ENCODE peak calls at places on chromosomes 5 and 9, in five cellular contexts. One of them, this sample, is unnamed.

GRCh38 chr5:33631786-33632185 is 191.0 kb downstream of the TARS1 start:
- DNase-seq in right lobe of liver: no peak
- DNase-seq in GM23338: no peak
- DNase-seq in lower lobe of right lung: no peak
- DNase-seq in brain microvascular endothelial cell: peak; percentile 42
- DNase-seq in this sample: no peak

GRCh38 chr9:72140582-72140981 is 8.7 kb upstream of the GDA start:
- DNase-seq in right lobe of liver: no peak
- DNase-seq in GM23338: no peak
- DNase-seq in lower lobe of right lung: no peak
- DNase-seq in brain microvascular endothelial cell: no peak
- DNase-seq in this sample: no peak

GRCh38 chr5:58318468-58318867 is 141.4 kb downstream of the PLK2 start:
- DNase-seq in right lobe of liver: no peak
- DNase-seq in GM23338: no peak
- DNase-seq in lower lobe of right lung: no peak
- DNase-seq in brain microvascular endothelial cell: peak; percentile 16
- DNase-seq in this sample: no peak

GRCh38 chr9:4640027-4640426 is 22.1 kb upstream of the PLPP6 start:
- DNase-seq in right lobe of liver: no peak
- DNase-seq in GM23338: peak; percentile 71
- DNase-seq in lower lobe of right lung: no peak
- DNase-seq in brain microvascular endothelial cell: peak; percentile 29
- DNase-seq in this sample: peak; percentile 33

GRCh38 chr5:172958268-172959046 is 767 bp upstream of the RPL26L1 start:
- DNase-seq in right lobe of liver: peak; percentile 80
- DNase-seq in GM23338: peak; percentile 80
- DNase-seq in lower lobe of right lung: peak; percentile 82
- DNase-seq in brain microvascular endothelial cell: peak; percentile 58
- DNase-seq in this sample: peak; percentile 68

GRCh38 chr5:54873696-54874095 is 111.7 kb downstream of the ESM1 start:
- DNase-seq in right lobe of liver: no peak
- DNase-seq in GM23338: no peak
- DNase-seq in lower lobe of right lung: no peak
- DNase-seq in brain microvascular endothelial cell: no peak
- DNase-seq in this sample: no peak

GRCh38 chr9:97046228-97046627 is 7.3 kb upstream of the CTSV start:
- DNase-seq in right lobe of liver: no peak
- DNase-seq in GM23338: peak; percentile 80
- DNase-seq in lower lobe of right lung: peak; percentile 73
- DNase-seq in brain microvascular endothelial cell: no peak
- DNase-seq in this sample: no peak

GRCh38 chr9:126550891-126551351 is 62.8 kb upstream of the LMX1B start:
- DNase-seq in right lobe of liver: no peak
- DNase-seq in GM23338: no peak
- DNase-seq in lower lobe of right lung: no peak
- DNase-seq in brain microvascular endothelial cell: no peak
- DNase-seq in this sample: no peak

GRCh38 chr5:73459366-73459765 is 10.8 kb upstream of the FOXD1 start:
- DNase-seq in right lobe of liver: no peak
- DNase-seq in GM23338: no peak
- DNase-seq in lower lobe of right lung: no peak
- DNase-seq in brain microvascular endothelial cell: no peak
- DNase-seq in this sample: no peak

GRCh38 chr9:85186218-85186585 is 516.7 kb downstream of the NTRK2 start:
- DNase-seq in right lobe of liver: no peak
- DNase-seq in GM23338: no peak
- DNase-seq in lower lobe of right lung: no peak
- DNase-seq in brain microvascular endothelial cell: no peak
- DNase-seq in this sample: no peak

GRCh38 chr5:178207183-178207916 is 3.0 kb downstream of the HNRNPAB start:
- DNase-seq in right lobe of liver: no peak
- DNase-seq in GM23338: no peak
- DNase-seq in lower lobe of right lung: no peak
- DNase-seq in brain microvascular endothelial cell: peak; percentile 18
- DNase-seq in this sample: no peak

GRCh38 chr5:78279194-78279593 is 15.3 kb downstream of the AP3B1 start:
- DNase-seq in right lobe of liver: no peak
- DNase-seq in GM23338: no peak
- DNase-seq in lower lobe of right lung: no peak
- DNase-seq in brain microvascular endothelial cell: no peak
- DNase-seq in this sample: no peak

GRCh38 chr5:67206381-67207328 is 10.1 kb upstream of the CD180 start:
- DNase-seq in right lobe of liver: no peak
- DNase-seq in GM23338: no peak
- DNase-seq in lower lobe of right lung: peak; percentile 68
- DNase-seq in brain microvascular endothelial cell: peak; percentile 9
- DNase-seq in this sample: no peak

GRCh38 chr5:151684690-151685361 is 1.9 kb downstream of the SPARC start:
- DNase-seq in right lobe of liver: no peak
- DNase-seq in GM23338: peak; percentile 94
- DNase-seq in lower lobe of right lung: no peak
- DNase-seq in brain microvascular endothelial cell: peak; percentile 94
- DNase-seq in this sample: no peak

GRCh38 chr5:137580030-137580429 is 80.9 kb upstream of the SPOCK1 start:
- DNase-seq in right lobe of liver: no peak
- DNase-seq in GM23338: peak; percentile 44
- DNase-seq in lower lobe of right lung: no peak
- DNase-seq in brain microvascular endothelial cell: no peak
- DNase-seq in this sample: peak; percentile 33

GRCh38 chr5:37619353-37619752 is 220.5 kb downstream of the GDNF start:
- DNase-seq in right lobe of liver: no peak
- DNase-seq in GM23338: no peak
- DNase-seq in lower lobe of right lung: no peak
- DNase-seq in brain microvascular endothelial cell: peak; percentile 19
- DNase-seq in this sample: no peak

GRCh38 chr5:150162142-150162513 is 4.5 kb upstream of the CDX1 start:
- DNase-seq in right lobe of liver: no peak
- DNase-seq in GM23338: no peak
- DNase-seq in lower lobe of right lung: no peak
- DNase-seq in brain microvascular endothelial cell: no peak
- DNase-seq in this sample: no peak

GRCh38 chr5:128220841-128221240 is 137.3 kb downstream of the SLC12A2 start:
- DNase-seq in right lobe of liver: no peak
- DNase-seq in GM23338: no peak
- DNase-seq in lower lobe of right lung: no peak
- DNase-seq in brain microvascular endothelial cell: no peak
- DNase-seq in this sample: no peak

GRCh38 chr9:116501871-116502270 is 185.2 kb upstream of the TRIM32 start:
- DNase-seq in right lobe of liver: no peak
- DNase-seq in GM23338: no peak
- DNase-seq in lower lobe of right lung: no peak
- DNase-seq in brain microvascular endothelial cell: peak; percentile 25
- DNase-seq in this sample: no peak

GRCh38 chr9:83234541-83234940 is 171.6 kb upstream of the RASEF start:
- DNase-seq in right lobe of liver: no peak
- DNase-seq in GM23338: no peak
- DNase-seq in lower lobe of right lung: no peak
- DNase-seq in brain microvascular endothelial cell: no peak
- DNase-seq in this sample: no peak

GRCh38 chr9:119101048-119101447 is 268.2 kb downstream of the BRINP1 start:
- DNase-seq in right lobe of liver: no peak
- DNase-seq in GM23338: peak; percentile 35
- DNase-seq in lower lobe of right lung: no peak
- DNase-seq in brain microvascular endothelial cell: no peak
- DNase-seq in this sample: no peak

GRCh38 chr5:168114444-168115017 is 176.9 kb upstream of the WWC1 start:
- DNase-seq in right lobe of liver: peak; percentile 60
- DNase-seq in GM23338: peak; percentile 87
- DNase-seq in lower lobe of right lung: peak; percentile 54
- DNase-seq in brain microvascular endothelial cell: peak; percentile 31
- DNase-seq in this sample: peak; percentile 83
- TF ChIP-seq CTCF in right lobe of liver: peak; percentile 71
- TF ChIP-seq CTCF in GM23338: peak; percentile 88
- TF ChIP-seq CTCF in lower lobe of right lung: peak; percentile 67
- TF ChIP-seq CTCF in brain microvascular endothelial cell: peak; percentile 85
- TF ChIP-seq CTCF in this sample: peak; percentile 94

GRCh38 chr9:92140754-92141143 is 25.5 kb upstream of the SPTLC1 start:
- DNase-seq in right lobe of liver: no peak
- DNase-seq in GM23338: no peak
- DNase-seq in lower lobe of right lung: no peak
- DNase-seq in brain microvascular endothelial cell: no peak
- DNase-seq in this sample: no peak

GRCh38 chr9:92138157-92138959 is 23.1 kb upstream of the SPTLC1 start:
- DNase-seq in right lobe of liver: peak; percentile 76
- DNase-seq in GM23338: peak; percentile 89
- DNase-seq in lower lobe of right lung: peak; percentile 83
- DNase-seq in brain microvascular endothelial cell: peak; percentile 43
- DNase-seq in this sample: peak; percentile 84

GRCh38 chr9:92141144-92142129 is 26.2 kb upstream of the SPTLC1 start:
- DNase-seq in right lobe of liver: no peak
- DNase-seq in GM23338: peak; percentile 68
- DNase-seq in lower lobe of right lung: no peak
- DNase-seq in brain microvascular endothelial cell: no peak
- DNase-seq in this sample: no peak

GRCh38 chr9:92140074-92140753 is 25.0 kb upstream of the SPTLC1 start:
- DNase-seq in right lobe of liver: peak; percentile 90
- DNase-seq in GM23338: peak; percentile 85
- DNase-seq in lower lobe of right lung: peak; percentile 88
- DNase-seq in brain microvascular endothelial cell: peak; percentile 66
- DNase-seq in this sample: peak; percentile 87

DNA sequence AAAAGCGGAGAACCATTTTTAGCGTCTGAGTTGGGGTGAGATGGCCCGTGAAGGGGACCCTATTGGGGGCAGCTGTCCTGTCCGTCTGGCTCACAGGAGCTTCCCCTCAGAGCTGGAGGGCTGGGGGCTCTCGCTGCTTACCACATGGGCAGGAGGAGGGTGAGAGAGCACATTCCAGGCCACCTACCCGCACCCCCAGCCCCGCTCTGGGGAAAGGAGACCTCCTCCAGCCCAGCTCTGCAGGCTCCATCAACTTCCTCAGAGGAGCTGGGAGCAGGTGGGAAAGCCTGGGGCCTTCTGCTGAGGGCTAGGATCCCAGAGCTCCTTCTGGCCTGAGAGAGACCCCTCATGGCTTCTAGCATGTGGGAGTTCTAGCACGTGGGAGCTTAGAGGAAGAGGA is 27.1 kb upstream of the SPTLC1 start:
- DNase-seq in right lobe of liver: no peak
- DNase-seq in GM23338: no peak
- DNase-seq in lower lobe of right lung: no peak
- DNase-seq in brain microvascular endothelial cell: no peak
- DNase-seq in this sample: no peak
- H3K4me3 ChIP-seq in right lobe of liver: no peak overlapping the region
- H3K4me3 ChIP-seq in GM23338: no peak overlapping the region
- H3K4me3 ChIP-seq in lower lobe of right lung: no peak overlapping the region
- H3K4me3 ChIP-seq in brain microvascular endothelial cell: no peak overlapping the region
- H3K4me3 ChIP-seq in this sample: no peak overlapping the region

DNA sequence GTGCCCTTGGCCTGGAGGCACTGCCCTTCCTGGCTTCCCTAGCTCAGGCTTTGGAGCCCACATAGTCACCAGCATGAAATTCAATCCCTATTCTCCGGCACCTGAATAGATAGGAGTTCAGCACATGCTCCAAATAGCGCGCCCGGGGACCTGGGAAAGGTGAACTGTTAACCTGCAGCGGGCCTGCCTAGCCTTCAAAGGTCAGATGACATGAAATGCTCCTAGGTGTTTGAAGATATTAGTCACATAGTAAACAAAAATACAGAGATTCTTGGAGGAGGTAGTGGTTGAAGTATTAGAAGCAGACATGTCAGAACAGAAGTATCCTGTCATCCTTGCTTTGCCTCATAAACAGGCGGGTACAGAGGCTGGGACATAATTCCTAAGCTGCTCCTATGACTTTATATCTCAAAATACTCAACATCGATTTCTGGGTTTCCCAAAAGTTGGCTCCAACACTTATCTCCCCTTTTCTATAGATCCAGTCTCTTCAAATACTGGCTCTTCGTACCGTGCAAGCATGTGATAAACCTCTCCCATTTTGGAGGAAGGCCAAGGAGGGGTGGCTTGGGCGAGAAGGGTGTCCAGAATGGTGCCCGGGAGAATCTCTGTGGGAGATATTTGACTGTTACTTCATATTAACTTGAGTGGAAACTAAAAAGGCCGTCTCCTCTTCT is 88.0 kb upstream of the ANKH start:
- DNase-seq in right lobe of liver: no peak
- DNase-seq in GM23338: peak; percentile 6
- DNase-seq in lower lobe of right lung: no peak
- DNase-seq in brain microvascular endothelial cell: peak; percentile 1
- DNase-seq in this sample: no peak
- H3K27ac ChIP-seq in right lobe of liver: no peak overlapping the region
- H3K27ac ChIP-seq in GM23338: no peak overlapping the region
- H3K27ac ChIP-seq in lower lobe of right lung: no peak overlapping the region
- H3K27ac ChIP-seq in brain microvascular endothelial cell: no peak overlapping the region
- H3K27ac ChIP-seq in this sample: no peak overlapping the region

DNA sequence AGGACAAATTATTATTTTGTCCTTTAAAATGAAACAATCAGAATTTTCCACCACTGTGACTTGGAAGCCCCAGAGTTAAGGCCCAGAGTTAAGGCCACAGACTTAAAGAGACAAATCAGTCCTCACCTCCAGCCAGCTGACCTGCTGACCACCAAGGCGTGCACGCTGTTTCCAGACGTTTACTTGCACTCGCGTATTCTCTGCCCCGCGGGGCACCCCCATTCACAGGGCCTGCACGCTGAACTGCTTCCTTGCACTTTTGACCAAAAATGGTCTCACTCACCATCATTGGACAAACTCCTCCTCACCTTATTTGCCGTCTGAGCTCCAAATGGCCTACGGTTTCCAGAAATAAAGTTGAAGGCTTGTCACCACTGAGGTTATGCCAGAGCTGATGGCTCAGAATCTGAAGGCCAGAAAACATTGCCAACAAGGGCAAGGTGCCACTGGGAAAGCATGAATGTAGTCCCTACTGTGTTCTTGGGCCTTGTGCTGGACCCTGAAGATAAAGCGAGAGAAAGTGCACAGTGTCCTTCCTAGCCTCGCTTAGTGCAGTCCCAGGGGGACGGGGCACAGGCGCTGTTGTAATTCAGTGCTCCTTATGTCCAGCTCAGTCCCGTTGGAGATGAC is 84.3 kb downstream of the NDFIP1 start:
- DNase-seq in right lobe of liver: no peak
- DNase-seq in GM23338: no peak
- DNase-seq in lower lobe of right lung: no peak
- DNase-seq in brain microvascular endothelial cell: no peak
- DNase-seq in this sample: no peak
- TF ChIP-seq CTCF in right lobe of liver: no peak
- TF ChIP-seq CTCF in GM23338: no peak
- TF ChIP-seq CTCF in lower lobe of right lung: no peak
- TF ChIP-seq CTCF in brain microvascular endothelial cell: no peak
- TF ChIP-seq CTCF in this sample: no peak